ENCODE peak calls at places on chromosomes 13 and 19, in four cellular contexts. K is K562, A is GM12878, Q is HepG2. T is an unnamed sample.

GRCh38 chr19:15372470-15372869 is 7.1 kb downstream of the AKAP8 start:
- DNase-seq in K (no peak), A (no peak), Q (no peak), T (no peak)

GRCh38 chr19:47187797-47188196 is 43.2 kb downstream of the BBC3 start:
- DNase-seq in K (no peak), A (no peak), Q (no peak), T (no peak)

GRCh38 chr19:54851353-54851752 is 1.1 kb downstream of the KIR3DL2 start:
- DNase-seq in K (no peak), A (no peak), Q (no peak), T (no peak)

GRCh38 chr13:20336761-20337160 is 104.6 kb upstream of the GJB6 start:
- DNase-seq in K (no peak), A (no peak), Q (no peak), T (no peak)

GRCh38 chr19:50723069-50723468 is at the start of gene CLEC11A:
- DNase-seq in K (peak; percentile 50), A (no peak), Q (no peak), T (no peak)

GRCh38 chr13:97892717-97893116 is 60.8 kb upstream of the IPO5 start:
- DNase-seq in K (no peak), A (no peak), Q (no peak), T (no peak)

GRCh38 chr19:39262496-39262895 is 5.7 kb upstream of the IFNL2 start:
- DNase-seq in K (no peak), A (no peak), Q (no peak), T (no peak)

GRCh38 chr13:45224181-45224580 is 23.3 kb upstream of the KCTD4 start:
- DNase-seq in K (no peak), A (no peak), Q (no peak), T (no peak)

GRCh38 chr19:32416749-32417469 is 11.3 kb downstream of the DPY19L3 start:
- DNase-seq in K (peak; percentile 18), A (no peak), Q (no peak), T (no peak)

GRCh38 chr13:81927347-81927746 is 1586.4 kb upstream of the SPRY2 start:
- DNase-seq in K (no peak), A (no peak), Q (peak; percentile 5), T (peak; percentile 28)

DNA sequence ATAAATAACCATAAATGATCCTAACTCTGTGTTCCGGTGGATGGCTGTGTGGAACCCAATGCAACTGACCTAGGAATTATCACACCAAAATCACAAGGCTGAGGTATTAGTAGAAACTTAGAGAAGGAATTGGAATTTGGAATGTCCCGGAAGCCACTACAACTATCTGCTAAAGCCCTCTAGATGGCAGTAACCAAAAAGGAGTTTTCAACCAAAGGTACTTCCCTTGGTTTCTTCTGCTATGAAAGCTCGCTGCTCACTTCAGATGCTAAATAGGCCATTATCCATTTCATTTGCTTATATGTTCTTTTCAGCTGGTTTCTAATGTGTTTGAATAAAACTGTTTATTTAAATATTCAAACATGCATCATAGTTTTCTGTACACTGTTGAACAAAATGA is 1589.1 kb upstream of the SPRY2 start:
- DNase-seq in K (no peak), A (no peak), Q (peak; percentile 14), T (peak; percentile 58)
- TF ChIP-seq BHLHE40 in K (no peak), A (no peak), Q (no peak), T (no peak)

GRCh38 chr19:13036366-13036976 is 41.2 kb downstream of the NFIX start:
- DNase-seq in K (peak; percentile 37), A (no peak), Q (no peak), T (peak; percentile 43)
- TF ChIP-seq FOXM1 in K (no peak), A (no peak), Q (no peak), T (no peak)

DNA sequence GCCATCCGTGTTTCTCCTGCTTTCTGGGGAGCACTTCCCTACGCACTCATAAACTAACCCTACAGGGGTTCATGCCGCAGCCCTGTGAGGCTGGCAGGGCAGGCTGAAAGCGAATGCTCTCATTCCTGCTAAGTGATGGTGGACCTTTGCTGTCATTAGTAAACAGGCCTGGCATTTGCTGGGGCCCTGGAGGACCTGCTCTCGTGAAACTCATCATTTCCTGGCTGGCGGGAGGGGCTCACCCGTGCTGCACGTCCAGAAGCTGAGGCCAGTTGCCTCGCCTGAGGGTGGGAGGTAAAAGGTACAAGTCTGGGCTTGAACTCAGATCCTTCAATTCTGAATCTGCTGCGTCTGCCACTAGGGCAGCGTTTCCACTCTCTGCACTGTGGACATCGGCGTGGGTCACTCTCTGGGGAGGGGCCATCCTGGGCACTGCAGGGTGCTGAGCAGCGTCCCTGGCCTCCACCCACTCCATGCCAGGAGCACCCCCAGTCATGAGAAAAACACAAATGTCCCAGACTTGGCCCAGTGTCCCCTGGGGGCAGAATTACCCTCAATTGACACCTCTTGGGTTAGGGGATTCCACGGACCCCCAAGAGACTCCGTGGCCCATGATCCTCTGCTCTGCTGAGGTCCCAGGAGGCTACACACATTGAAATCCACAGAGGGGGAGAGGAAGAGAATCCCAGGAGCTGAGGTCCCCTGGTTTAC is 7.0 kb downstream of the MOB3A start:
- DNase-seq in K (no peak), A (peak; percentile 78), Q (no peak), T (no peak)
- TF ChIP-seq TARDBP in K (no peak), A (no peak), Q (no peak), T (no peak)

DNA sequence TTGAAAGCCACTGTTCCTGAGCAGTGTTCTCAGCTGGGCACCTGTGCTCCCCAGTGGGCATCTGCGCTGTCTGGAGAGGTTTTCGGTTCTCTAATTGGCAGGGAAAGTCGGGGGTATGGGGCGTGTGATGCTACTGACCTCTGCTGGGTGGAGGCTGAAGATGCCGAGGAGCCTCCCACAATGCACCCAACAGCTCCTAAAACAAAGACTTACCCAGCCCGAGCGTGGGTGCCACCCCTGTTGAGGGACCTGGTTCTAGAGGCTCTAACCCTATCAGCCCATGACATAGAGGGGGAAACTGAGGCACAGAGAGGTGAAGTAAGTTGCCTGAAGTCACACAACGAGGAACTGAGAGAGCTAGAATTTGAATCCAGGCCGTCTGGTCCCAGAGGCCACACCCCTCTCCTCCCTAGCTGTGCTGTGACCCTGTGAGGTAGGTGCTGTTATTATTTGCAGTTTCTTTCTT is 2.3 kb downstream of the SPACA4 start:
- DNase-seq in K (peak; percentile 69), A (no peak), Q (peak; percentile 42), T (peak; percentile 61)
- TF ChIP-seq BHLHE40 in K (no peak), A (no peak), Q (no peak), T (no peak)

DNA sequence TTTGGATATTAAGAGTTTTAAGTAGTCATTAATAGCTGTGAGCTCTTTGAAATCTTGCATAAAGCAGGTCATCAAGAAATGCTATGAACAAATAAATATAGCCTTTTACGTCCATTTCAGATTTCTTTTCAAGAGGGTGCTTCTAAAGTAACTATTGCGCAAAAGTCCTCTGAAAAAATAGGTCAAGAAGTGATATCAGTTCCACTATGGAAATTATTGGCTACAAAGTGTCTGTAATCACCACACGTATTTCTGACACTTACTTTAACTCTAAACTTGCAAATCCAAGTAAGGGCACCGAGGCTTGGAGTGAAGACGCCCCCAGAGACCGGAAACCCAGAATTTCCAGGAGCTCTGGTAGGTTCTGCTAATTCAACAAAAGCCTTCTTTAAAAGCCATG is 44.9 kb upstream of the STARD13 start:
- DNase-seq in K (no peak), A (no peak), Q (no peak), T (no peak)
- TF ChIP-seq FOXM1 in K (no peak), A (no peak), Q (no peak), T (no peak)

DNA sequence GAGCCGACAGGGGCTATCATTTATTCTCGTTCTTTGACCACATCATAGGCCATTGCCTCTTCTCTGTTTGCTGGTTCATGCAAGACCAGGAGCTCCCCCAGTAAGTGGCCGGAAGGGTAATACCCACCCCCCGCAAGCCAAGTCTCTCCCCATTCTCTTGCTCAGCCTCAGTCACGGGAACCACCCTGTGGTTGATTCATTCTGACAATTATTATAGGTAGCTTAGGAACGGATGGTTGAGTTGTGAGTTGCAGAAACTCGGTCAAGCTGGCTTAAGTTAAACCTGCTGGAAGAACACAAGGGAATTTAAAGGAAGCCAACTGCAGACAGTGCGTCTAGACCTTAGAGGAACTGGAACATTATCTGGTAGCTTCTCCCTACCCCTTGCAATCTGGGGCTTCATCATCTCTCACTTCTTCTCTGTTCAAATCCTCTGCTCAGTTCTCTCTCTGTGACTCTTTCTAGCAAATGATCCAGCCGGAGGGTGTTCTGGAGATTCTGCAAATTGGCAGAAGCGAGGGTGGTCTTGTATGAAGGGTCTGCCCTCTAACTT is 8.9 kb downstream of the FPR1 start:
- DNase-seq in K (no peak), A (no peak), Q (no peak), T (no peak)
- TF ChIP-seq TARDBP in K (no peak), A (no peak), Q (no peak), T (no peak)

GRCh38 chr13:27170521-27171243 is 929 bp downstream of the USP12 start:
- DNase-seq in K (peak; percentile 51), A (no peak), Q (peak; percentile 33), T (peak; percentile 46)
- TF ChIP-seq BHLHE40 in K (no peak), A (peak; percentile 17), Q (no peak), T (no peak)

GRCh38 chr13:105177265-105177900 is 1358.1 kb downstream of the EFNB2 start:
- DNase-seq in K (no peak), A (no peak), Q (no peak), T (no peak)
- TF ChIP-seq FOXM1 in K (no peak), A (no peak), Q (no peak), T (no peak)

GRCh38 chr13:110418944-110419343 is 111.9 kb downstream of the COL4A2 start:
- DNase-seq in K (no peak), A (no peak), Q (no peak), T (no peak)

GRCh38 chr13:110421061-110421460 is 114.0 kb downstream of the COL4A2 start:
- DNase-seq in K (no peak), A (no peak), Q (no peak), T (no peak)

GRCh38 chr13:110420626-110421025 is 113.5 kb downstream of the COL4A2 start:
- DNase-seq in K (no peak), A (no peak), Q (no peak), T (no peak)

GRCh38 chr13:110419946-110420345 is 112.9 kb downstream of the COL4A2 start:
- DNase-seq in K (no peak), A (no peak), Q (no peak), T (no peak)

GRCh38 chr13:110419391-110419791 is 112.3 kb downstream of the COL4A2 start:
- DNase-seq in K (no peak), A (no peak), Q (peak; percentile 14), T (no peak)
- TF ChIP-seq TARDBP in K (no peak), A (no peak), Q (no peak), T (no peak)

T was measured in HEK293T.